ENCODE peak calls at places on chromosomes 5 and 9, in ten cellular contexts. One of them, this sample, is unnamed.

GRCh38 chr9:83062653-83063527 is at the start of gene RASEF:
- DNase-seq in heart left ventricle: no peak
- DNase-seq in H9: peak
- DNase-seq in PC-9: peak
- DNase-seq in Peyer's patch: no peak
- DNase-seq in dorsolateral prefrontal cortex: no peak
- DNase-seq in endothelial cell: peak
- DNase-seq in spleen: peak
- DNase-seq in uterus: no peak
- DNase-seq in heart right ventricle: no peak
- DNase-seq in this sample: peak

GRCh38 chr9:98862936-98863335 is 55.5 kb downstream of the GALNT12 start:
- DNase-seq in spleen: no peak
- DNase-seq in Peyer's patch: no peak
- DNase-seq in uterus: no peak
- DNase-seq in heart right ventricle: no peak
- DNase-seq in heart left ventricle: no peak
- DNase-seq in dorsolateral prefrontal cortex: no peak
- DNase-seq in endothelial cell: no peak
- DNase-seq in PC-9: no peak
- DNase-seq in H9: no peak
- DNase-seq in this sample: no peak

GRCh38 chr9:34292552-34292951 is 36.5 kb downstream of the KIF24 start:
- DNase-seq in endothelial cell: no peak
- DNase-seq in Peyer's patch: no peak
- DNase-seq in spleen: no peak
- DNase-seq in H9: no peak
- DNase-seq in heart left ventricle: no peak
- DNase-seq in PC-9: no peak
- DNase-seq in dorsolateral prefrontal cortex: no peak
- DNase-seq in heart right ventricle: no peak
- DNase-seq in uterus: no peak
- DNase-seq in this sample: no peak

GRCh38 chr5:157558089-157558595 is 17.4 kb downstream of the ADAM19 start:
- DNase-seq in endothelial cell: no peak
- DNase-seq in dorsolateral prefrontal cortex: no peak
- DNase-seq in heart left ventricle: no peak
- DNase-seq in heart right ventricle: no peak
- DNase-seq in spleen: no peak
- DNase-seq in uterus: no peak
- DNase-seq in H9: no peak
- DNase-seq in PC-9: peak
- DNase-seq in Peyer's patch: no peak
- DNase-seq in this sample: no peak

GRCh38 chr5:122263352-122264030 is 48.5 kb upstream of the SNCAIP start:
- DNase-seq in heart left ventricle: no peak
- DNase-seq in endothelial cell: no peak
- DNase-seq in uterus: no peak
- DNase-seq in spleen: no peak
- DNase-seq in dorsolateral prefrontal cortex: no peak
- DNase-seq in H9: no peak
- DNase-seq in Peyer's patch: no peak
- DNase-seq in heart right ventricle: no peak
- DNase-seq in PC-9: no peak
- DNase-seq in this sample: no peak

GRCh38 chr5:27475063-27475462 is 436.7 kb upstream of the CDH9 start:
- DNase-seq in heart right ventricle: no peak
- DNase-seq in heart left ventricle: no peak
- DNase-seq in spleen: no peak
- DNase-seq in H9: no peak
- DNase-seq in dorsolateral prefrontal cortex: no peak
- DNase-seq in PC-9: no peak
- DNase-seq in uterus: no peak
- DNase-seq in endothelial cell: no peak
- DNase-seq in Peyer's patch: no peak
- DNase-seq in this sample: no peak

GRCh38 chr9:107890921-107891465 is 401.4 kb upstream of the KLF4 start:
- DNase-seq in Peyer's patch: no peak
- DNase-seq in PC-9: no peak
- DNase-seq in uterus: no peak
- DNase-seq in H9: no peak
- DNase-seq in dorsolateral prefrontal cortex: no peak
- DNase-seq in heart left ventricle: no peak
- DNase-seq in heart right ventricle: no peak
- DNase-seq in spleen: no peak
- DNase-seq in endothelial cell: no peak
- DNase-seq in this sample: no peak

GRCh38 chr5:82812575-82812974 is 264.6 kb downstream of the TMEM167A start:
- DNase-seq in dorsolateral prefrontal cortex: no peak
- DNase-seq in Peyer's patch: no peak
- DNase-seq in H9: no peak
- DNase-seq in PC-9: no peak
- DNase-seq in heart right ventricle: no peak
- DNase-seq in uterus: no peak
- DNase-seq in spleen: no peak
- DNase-seq in heart left ventricle: no peak
- DNase-seq in endothelial cell: no peak
- DNase-seq in this sample: no peak

GRCh38 chr5:179176166-179176565 is 116.0 kb downstream of the ZNF354C start:
- DNase-seq in heart right ventricle: no peak
- DNase-seq in spleen: peak
- DNase-seq in Peyer's patch: no peak
- DNase-seq in endothelial cell: no peak
- DNase-seq in H9: no peak
- DNase-seq in uterus: no peak
- DNase-seq in PC-9: no peak
- DNase-seq in heart left ventricle: no peak
- DNase-seq in dorsolateral prefrontal cortex: no peak
- DNase-seq in this sample: no peak

GRCh38 chr9:100690438-100690837 is 112.6 kb downstream of the CAVIN4 start:
- DNase-seq in endothelial cell: no peak
- DNase-seq in heart right ventricle: no peak
- DNase-seq in heart left ventricle: no peak
- DNase-seq in H9: no peak
- DNase-seq in spleen: no peak
- DNase-seq in Peyer's patch: no peak
- DNase-seq in PC-9: no peak
- DNase-seq in dorsolateral prefrontal cortex: no peak
- DNase-seq in uterus: no peak
- DNase-seq in this sample: no peak
- TF ChIP-seq CTCF in endothelial cell: no peak
- TF ChIP-seq CTCF in heart right ventricle: no peak
- TF ChIP-seq CTCF in heart left ventricle: no peak
- TF ChIP-seq CTCF in H9: no peak
- TF ChIP-seq CTCF in spleen: no peak
- TF ChIP-seq CTCF in Peyer's patch: no peak
- TF ChIP-seq CTCF in PC-9: no peak
- TF ChIP-seq CTCF in dorsolateral prefrontal cortex: no peak
- TF ChIP-seq CTCF in uterus: no peak
- TF ChIP-seq CTCF in this sample: no peak

DNA sequence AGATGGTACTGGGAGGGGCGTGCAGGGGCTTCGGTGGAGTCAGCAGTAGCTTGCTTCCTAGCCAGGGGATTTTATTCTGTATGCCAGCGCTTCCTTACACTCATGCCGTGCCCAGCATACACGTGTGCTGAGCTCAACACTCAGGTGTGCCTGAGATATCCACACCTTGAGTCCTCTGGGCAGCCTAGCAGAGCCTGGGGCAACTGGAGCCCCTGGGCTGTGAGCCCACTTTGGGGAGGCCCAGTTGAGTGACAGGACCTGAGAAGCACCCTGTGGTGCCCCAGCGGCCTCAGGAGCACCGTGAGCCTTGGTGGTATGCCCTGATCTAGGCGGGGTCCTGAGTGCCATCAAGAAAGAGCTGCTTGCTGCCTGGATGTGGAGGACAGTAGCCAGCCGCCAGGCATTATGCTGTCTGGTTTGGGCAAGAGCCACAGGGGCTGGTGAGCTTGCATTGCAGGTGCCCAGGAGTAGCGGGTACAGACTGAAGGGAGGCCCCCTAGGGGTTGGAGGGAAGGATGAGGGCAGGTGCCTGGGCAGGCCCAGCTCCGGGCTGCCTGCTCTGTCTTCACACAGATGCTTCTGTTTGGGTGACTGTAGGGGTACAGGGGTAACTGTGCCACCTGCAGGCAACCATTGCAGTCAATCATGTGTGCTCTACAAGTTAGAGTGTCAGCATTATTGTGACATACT is 42.9 kb downstream of the BNIP1 start:
- DNase-seq in heart left ventricle: no peak
- DNase-seq in spleen: no peak
- DNase-seq in heart right ventricle: no peak
- DNase-seq in endothelial cell: no peak
- DNase-seq in H9: peak
- DNase-seq in Peyer's patch: no peak
- DNase-seq in dorsolateral prefrontal cortex: no peak
- DNase-seq in uterus: no peak
- DNase-seq in PC-9: peak
- DNase-seq in this sample: no peak
- TF ChIP-seq CTCF in heart left ventricle: no peak
- TF ChIP-seq CTCF in spleen: no peak
- TF ChIP-seq CTCF in heart right ventricle: no peak
- TF ChIP-seq CTCF in endothelial cell: peak
- TF ChIP-seq CTCF in H9: peak
- TF ChIP-seq CTCF in Peyer's patch: no peak
- TF ChIP-seq CTCF in dorsolateral prefrontal cortex: no peak
- TF ChIP-seq CTCF in uterus: no peak
- TF ChIP-seq CTCF in PC-9: peak
- TF ChIP-seq CTCF in this sample: no peak

GRCh38 chr5:91388362-91388761 is 5.2 kb upstream of the ARRDC3 start:
- DNase-seq in endothelial cell: no peak
- DNase-seq in heart left ventricle: no peak
- DNase-seq in uterus: no peak
- DNase-seq in dorsolateral prefrontal cortex: no peak
- DNase-seq in spleen: no peak
- DNase-seq in H9: no peak
- DNase-seq in heart right ventricle: no peak
- DNase-seq in Peyer's patch: no peak
- DNase-seq in PC-9: no peak
- DNase-seq in this sample: no peak

GRCh38 chr5:91384671-91385430 is 1.7 kb upstream of the ARRDC3 start:
- DNase-seq in dorsolateral prefrontal cortex: peak
- DNase-seq in spleen: no peak
- DNase-seq in uterus: peak
- DNase-seq in heart right ventricle: peak
- DNase-seq in heart left ventricle: peak
- DNase-seq in endothelial cell: peak
- DNase-seq in Peyer's patch: peak
- DNase-seq in PC-9: peak
- DNase-seq in H9: no peak
- DNase-seq in this sample: peak

GRCh38 chr5:91383956-91384300 is 811 bp upstream of the ARRDC3 start:
- DNase-seq in endothelial cell: peak
- DNase-seq in Peyer's patch: peak
- DNase-seq in spleen: no peak
- DNase-seq in uterus: no peak
- DNase-seq in H9: no peak
- DNase-seq in dorsolateral prefrontal cortex: no peak
- DNase-seq in heart right ventricle: peak
- DNase-seq in heart left ventricle: peak
- DNase-seq in PC-9: no peak
- DNase-seq in this sample: no peak

GRCh38 chr5:91383027-91383955 is at the start of gene ARRDC3:
- DNase-seq in Peyer's patch: peak
- DNase-seq in spleen: peak
- DNase-seq in uterus: peak
- DNase-seq in heart left ventricle: peak
- DNase-seq in endothelial cell: peak
- DNase-seq in dorsolateral prefrontal cortex: peak
- DNase-seq in H9: peak
- DNase-seq in PC-9: peak
- DNase-seq in heart right ventricle: peak
- DNase-seq in this sample: peak

GRCh38 chr5:91386120-91386519 is 3.0 kb upstream of the ARRDC3 start:
- DNase-seq in endothelial cell: no peak
- DNase-seq in heart right ventricle: no peak
- DNase-seq in spleen: no peak
- DNase-seq in heart left ventricle: no peak
- DNase-seq in dorsolateral prefrontal cortex: no peak
- DNase-seq in H9: no peak
- DNase-seq in uterus: no peak
- DNase-seq in PC-9: no peak
- DNase-seq in Peyer's patch: no peak
- DNase-seq in this sample: no peak
- TF ChIP-seq CTCF in endothelial cell: no peak
- TF ChIP-seq CTCF in heart right ventricle: no peak
- TF ChIP-seq CTCF in spleen: no peak
- TF ChIP-seq CTCF in heart left ventricle: no peak
- TF ChIP-seq CTCF in dorsolateral prefrontal cortex: no peak
- TF ChIP-seq CTCF in H9: no peak
- TF ChIP-seq CTCF in uterus: no peak
- TF ChIP-seq CTCF in PC-9: no peak
- TF ChIP-seq CTCF in Peyer's patch: no peak
- TF ChIP-seq CTCF in this sample: no peak

GRCh38 chr5:73388371-73388684 is 60.2 kb downstream of the FOXD1 start:
- DNase-seq in spleen: no peak
- DNase-seq in Peyer's patch: no peak
- DNase-seq in heart right ventricle: no peak
- DNase-seq in uterus: no peak
- DNase-seq in PC-9: no peak
- DNase-seq in endothelial cell: no peak
- DNase-seq in heart left ventricle: no peak
- DNase-seq in dorsolateral prefrontal cortex: no peak
- DNase-seq in H9: no peak
- DNase-seq in this sample: no peak

GRCh38 chr5:73391441-73391871 is 57.1 kb downstream of the FOXD1 start:
- DNase-seq in endothelial cell: no peak
- DNase-seq in spleen: no peak
- DNase-seq in uterus: no peak
- DNase-seq in dorsolateral prefrontal cortex: no peak
- DNase-seq in H9: no peak
- DNase-seq in Peyer's patch: no peak
- DNase-seq in heart right ventricle: no peak
- DNase-seq in heart left ventricle: no peak
- DNase-seq in PC-9: no peak
- DNase-seq in this sample: no peak

GRCh38 chr5:73393606-73394489 is 54.7 kb downstream of the FOXD1 start:
- DNase-seq in heart left ventricle: no peak
- DNase-seq in H9: no peak
- DNase-seq in spleen: no peak
- DNase-seq in endothelial cell: no peak
- DNase-seq in PC-9: no peak
- DNase-seq in heart right ventricle: no peak
- DNase-seq in Peyer's patch: no peak
- DNase-seq in dorsolateral prefrontal cortex: no peak
- DNase-seq in uterus: no peak
- DNase-seq in this sample: no peak

GRCh38 chr5:73392775-73393174 is 55.8 kb downstream of the FOXD1 start:
- DNase-seq in PC-9: no peak
- DNase-seq in heart left ventricle: no peak
- DNase-seq in endothelial cell: no peak
- DNase-seq in spleen: no peak
- DNase-seq in H9: no peak
- DNase-seq in Peyer's patch: no peak
- DNase-seq in uterus: no peak
- DNase-seq in heart right ventricle: no peak
- DNase-seq in dorsolateral prefrontal cortex: no peak
- DNase-seq in this sample: no peak

DNA sequence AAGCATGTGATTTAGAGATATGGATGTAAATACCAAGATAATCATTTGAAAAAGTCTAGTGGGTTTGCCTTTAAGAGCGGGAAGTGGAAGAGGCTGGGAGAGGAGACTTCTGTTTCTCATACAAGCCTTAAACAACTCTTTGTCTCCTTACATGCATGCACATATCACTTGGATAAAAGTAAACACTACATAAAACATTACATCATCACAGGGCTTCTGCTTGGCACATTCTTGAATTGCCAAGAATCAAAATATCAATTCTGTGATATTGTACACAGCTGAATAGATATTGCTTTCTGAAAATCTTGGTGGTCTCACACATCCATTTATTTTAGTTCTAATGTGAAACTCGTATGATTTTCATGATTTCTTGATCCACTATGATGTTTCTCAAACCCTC is 57.6 kb downstream of the FOXD1 start:
- DNase-seq in uterus: no peak
- DNase-seq in Peyer's patch: no peak
- DNase-seq in PC-9: no peak
- DNase-seq in H9: no peak
- DNase-seq in heart right ventricle: no peak
- DNase-seq in spleen: no peak
- DNase-seq in dorsolateral prefrontal cortex: no peak
- DNase-seq in heart left ventricle: no peak
- DNase-seq in endothelial cell: no peak
- DNase-seq in this sample: no peak
- TF ChIP-seq CTCF in uterus: no peak
- TF ChIP-seq CTCF in Peyer's patch: no peak
- TF ChIP-seq CTCF in PC-9: no peak
- TF ChIP-seq CTCF in H9: no peak
- TF ChIP-seq CTCF in heart right ventricle: no peak
- TF ChIP-seq CTCF in spleen: no peak
- TF ChIP-seq CTCF in dorsolateral prefrontal cortex: no peak
- TF ChIP-seq CTCF in heart left ventricle: no peak
- TF ChIP-seq CTCF in endothelial cell: no peak
- TF ChIP-seq CTCF in this sample: no peak